ENCODE peak calls at places on chromosomes 11 and 22, in seven cellular contexts. K, W, O, D, J, B and I are unnamed samples.

GRCh38 chr22:46610345-46610744 is 9.8 kb upstream of the GRAMD4 start:
- DNase-seq in K (no peak), W (no peak), O (no peak), D (no peak), J (no peak), B (no peak), I (no peak)

GRCh38 chr11:84922212-84922805 is 704.8 kb downstream of the DLG2 start:
- DNase-seq in K (no peak), W (peak), O (no peak), D (no peak), J (no peak), B (no peak), I (peak)

GRCh38 chr22:36377022-36377631 is 10.6 kb downstream of the MYH9 start:
- DNase-seq in K (peak), W (no peak), O (no peak), D (peak), J (peak), B (no peak), I (no peak)

GRCh38 chr11:72950685-72951084 is 136.5 kb downstream of the ATG16L2 start:
- DNase-seq in K (no peak), W (no peak), O (no peak), D (no peak), J (no peak), B (no peak), I (no peak)

GRCh38 chr22:19805821-19806212 is 45.2 kb downstream of the TBX1 start:
- DNase-seq in K (no peak), W (no peak), O (no peak), D (peak), J (no peak), B (peak), I (no peak)

GRCh38 chr11:79440451-79441158 is at the start of gene TENM4:
- DNase-seq in K (peak), W (peak), O (peak), D (peak), J (peak), B (no peak), I (peak)

GRCh38 chr22:21961886-21962654 is 9.4 kb upstream of the PPM1F start:
- DNase-seq in K (no peak), W (peak), O (peak), D (peak), J (no peak), B (peak), I (peak)

GRCh38 chr11:34342008-34342533 is 15.7 kb downstream of the ABTB2 start:
- DNase-seq in K (no peak), W (peak), O (peak), D (no peak), J (no peak), B (no peak), I (peak)

GRCh38 chr22:35586771-35587170 is 30.4 kb downstream of the MB start:
- DNase-seq in K (no peak), W (no peak), O (no peak), D (no peak), J (no peak), B (no peak), I (no peak)

GRCh38 chr22:25690798-25691197 is 51.2 kb upstream of the MYO18B start:
- DNase-seq in K (no peak), W (no peak), O (no peak), D (no peak), J (no peak), B (no peak), I (no peak)

GRCh38 chr11:130070829-130071205 is 1.1 kb downstream of the APLP2 start:
- DNase-seq in K (no peak), W (peak), O (peak), D (no peak), J (no peak), B (no peak), I (peak)

GRCh38 chr11:133895551-133895950 is 50.2 kb upstream of the SPATA19 start:
- DNase-seq in K (no peak), W (no peak), O (no peak), D (no peak), J (no peak), B (no peak), I (no peak)

GRCh38 chr11:133898031-133898769 is 52.9 kb upstream of the SPATA19 start:
- DNase-seq in K (no peak), W (no peak), O (no peak), D (no peak), J (peak), B (no peak), I (no peak)

GRCh38 chr11:133897331-133897650 is 52.0 kb upstream of the SPATA19 start:
- DNase-seq in K (no peak), W (no peak), O (no peak), D (no peak), J (no peak), B (no peak), I (no peak)

GRCh38 chr11:133896028-133896427 is 50.7 kb upstream of the SPATA19 start:
- DNase-seq in K (no peak), W (no peak), O (no peak), D (no peak), J (no peak), B (no peak), I (no peak)

GRCh38 chr11:133896642-133897330 is 51.5 kb upstream of the SPATA19 start:
- DNase-seq in K (no peak), W (no peak), O (no peak), D (no peak), J (no peak), B (no peak), I (no peak)
- TF ChIP-seq CTCF in K (no peak), W (no peak), O (no peak), D (no peak), J (no peak), B (no peak), I (no peak)

GRCh38 chr11:55701429-55701828 is 39.4 kb downstream of the OR4C6 start:
- DNase-seq in K (no peak), W (no peak), O (no peak), D (no peak), J (no peak), B (no peak), I (no peak)

DNA sequence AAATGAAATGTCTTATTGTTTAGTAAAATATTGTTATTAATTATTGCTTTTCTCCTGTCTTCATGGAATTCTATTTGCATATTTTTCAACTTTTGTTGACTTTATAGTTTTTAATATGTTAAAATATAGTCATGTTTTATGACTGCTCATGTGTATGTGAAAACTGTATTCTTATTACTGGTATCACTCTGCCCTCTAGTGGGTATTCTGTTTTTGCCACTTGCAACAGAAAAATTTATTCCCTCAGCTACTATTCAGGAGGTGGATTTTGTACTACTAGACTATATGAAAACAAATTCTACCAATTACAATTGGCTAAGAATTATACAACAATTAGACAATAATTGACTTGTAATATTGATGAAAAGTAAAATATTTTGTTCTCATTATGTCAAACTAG is 45.0 kb downstream of the OR4C6 start:
- DNase-seq in K (no peak), W (peak), O (peak), D (peak), J (no peak), B (peak), I (peak)
- TF ChIP-seq CTCF in K (peak), W (peak), O (peak), D (peak), J (peak), B (peak), I (peak)

GRCh38 chr22:18023509-18024275 is 669 bp downstream of the MICAL3 start:
- DNase-seq in K (peak), W (peak), O (peak), D (peak), J (peak), B (peak), I (peak)
- TF ChIP-seq CTCF in K (no peak), W (no peak), O (no peak), D (peak), J (no peak), B (no peak), I (no peak)

DNA sequence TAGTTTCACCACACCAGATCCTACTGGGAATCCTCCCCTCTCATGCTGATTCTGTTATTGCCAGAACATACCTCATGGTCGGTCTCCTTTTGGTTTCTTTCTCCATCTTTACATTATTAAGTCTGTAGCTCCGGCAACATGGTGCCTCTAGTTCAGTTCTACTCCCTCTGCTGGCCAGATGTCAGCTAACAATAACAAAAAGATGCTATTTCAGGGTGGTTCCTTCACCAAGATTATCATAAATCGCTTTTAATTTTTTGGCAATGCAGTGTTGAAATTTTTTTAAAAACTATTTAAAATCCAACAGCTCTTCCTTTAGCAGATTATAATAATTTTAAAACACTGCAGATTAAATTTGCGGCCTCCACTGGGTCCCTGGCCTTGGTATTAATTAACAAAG is 492.8 kb upstream of the KIRREL3 start:
- DNase-seq in K (peak), W (peak), O (no peak), D (peak), J (no peak), B (no peak), I (peak)
- TF ChIP-seq CTCF in K (no peak), W (peak), O (no peak), D (no peak), J (peak), B (no peak), I (peak)

GRCh38 chr11:111259871-111260270 is 14.3 kb downstream of the POU2AF2 start:
- DNase-seq in K (no peak), W (peak), O (no peak), D (peak), J (no peak), B (no peak), I (no peak)

GRCh38 chr11:111269146-111269868 is 23.8 kb downstream of the POU2AF2 start:
- DNase-seq in K (no peak), W (peak), O (peak), D (no peak), J (no peak), B (no peak), I (peak)

GRCh38 chr11:111260761-111261160 is 15.2 kb downstream of the POU2AF2 start:
- DNase-seq in K (no peak), W (no peak), O (no peak), D (no peak), J (no peak), B (no peak), I (peak)

GRCh38 chr11:111265421-111265820 is 19.9 kb downstream of the POU2AF2 start:
- DNase-seq in K (no peak), W (no peak), O (no peak), D (no peak), J (no peak), B (no peak), I (no peak)

GRCh38 chr11:111264646-111265045 is 19.1 kb downstream of the POU2AF2 start:
- DNase-seq in K (no peak), W (no peak), O (no peak), D (no peak), J (no peak), B (no peak), I (no peak)
- TF ChIP-seq CTCF in K (no peak), W (no peak), O (no peak), D (no peak), J (no peak), B (no peak), I (no peak)

GRCh38 chr11:69280451-69280850 is 13.5 kb upstream of the MYEOV start:
- DNase-seq in K (no peak), W (peak), O (peak), D (peak), J (no peak), B (peak), I (peak)
- TF ChIP-seq CTCF in K (no peak), W (no peak), O (no peak), D (no peak), J (no peak), B (no peak), I (no peak)

DNA sequence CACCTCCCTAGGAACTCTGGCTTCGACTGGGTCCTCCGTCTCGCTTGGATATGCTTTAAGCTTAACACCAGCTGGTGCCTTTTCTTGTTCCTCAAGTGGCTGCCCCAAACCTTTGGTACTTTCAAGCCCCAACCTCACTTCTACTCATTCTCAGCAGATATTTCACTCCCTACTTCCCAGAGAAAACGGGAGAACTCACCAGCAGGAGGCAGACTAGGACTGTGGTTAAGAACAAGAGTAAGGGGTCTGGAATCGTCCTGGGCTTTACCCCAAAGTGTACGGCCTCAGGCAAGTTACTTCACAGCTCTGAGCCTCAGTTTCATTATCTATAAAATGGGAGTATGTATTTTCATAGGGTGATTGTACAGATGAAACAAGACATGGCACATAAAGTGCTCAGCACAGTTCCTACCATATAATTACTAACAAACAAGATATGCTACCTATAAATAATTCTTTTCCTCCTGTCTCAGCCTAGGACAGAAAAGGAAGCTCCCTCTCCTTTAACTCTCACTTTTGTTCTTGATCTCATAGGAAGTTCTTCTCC is 37.8 kb downstream of the PAMR1 start:
- DNase-seq in K (peak), W (peak), O (peak), D (peak), J (no peak), B (peak), I (peak)
- TF ChIP-seq CTCF in K (peak), W (peak), O (peak), D (peak), J (peak), B (peak), I (peak)

GRCh38 chr11:109425554-109425953 is 3.6 kb downstream of the C11orf87 start:
- DNase-seq in K (no peak), W (peak), O (no peak), D (no peak), J (no peak), B (no peak), I (peak)
- TF ChIP-seq CTCF in K (no peak), W (peak), O (peak), D (no peak), J (no peak), B (no peak), I (peak)

GRCh38 chr22:33210129-33210784 is 152.1 kb upstream of the SYN3 start:
- DNase-seq in K (peak), W (peak), O (peak), D (peak), J (peak), B (peak), I (peak)
- TF ChIP-seq CTCF in K (peak), W (peak), O (peak), D (peak), J (peak), B (peak), I (peak)

GRCh38 chr22:43349636-43350035 is 6.5 kb upstream of the SCUBE1 start:
- DNase-seq in K (no peak), W (no peak), O (no peak), D (no peak), J (no peak), B (no peak), I (no peak)
- TF ChIP-seq CTCF in K (no peak), W (no peak), O (no peak), D (no peak), J (no peak), B (no peak), I (no peak)